ENCODE peak calls at places on chromosomes 16 and 17, in six cellular contexts. W is AG09319, Q is heart right ventricle, B is neural progenitor cell, F is esophagus squamous epithelium, T is fibroblast of lung. K is an unnamed sample.

GRCh38 chr16:12126091-12126806 is 149.7 kb downstream of the SNX29 start:
- DNase-seq in W (no peak), Q (no peak), B (no peak), F (no peak), T (no peak), K (no peak)

GRCh38 chr17:76497979-76498885 is 3.0 kb downstream of the RHBDF2 start:
- DNase-seq in W (no peak), Q (peak), B (peak), F (no peak), T (peak), K (no peak)

GRCh38 chr16:46949216-46949892 is 24.1 kb downstream of the DNAJA2 start:
- DNase-seq in W (no peak), Q (no peak), B (no peak), F (no peak), T (no peak), K (no peak)

GRCh38 chr16:52251495-52251894 is 295.4 kb downstream of the TOX3 start:
- DNase-seq in W (no peak), Q (no peak), B (peak), F (no peak), T (no peak), K (no peak)

GRCh38 chr17:78759969-78760352 is 22.1 kb downstream of the CYTH1 start:
- DNase-seq in W (no peak), Q (no peak), B (no peak), F (no peak), T (no peak), K (no peak)

GRCh38 chr16:58269526-58269925 is 25.3 kb downstream of the PRSS54 start:
- DNase-seq in W (no peak), Q (no peak), B (no peak), F (no peak), T (peak), K (no peak)

GRCh38 chr16:249431-249830 is 14.8 kb downstream of the FAM234A start:
- DNase-seq in W (no peak), Q (no peak), B (no peak), F (no peak), T (no peak), K (no peak)

GRCh38 chr16:24837969-24838368 is 7.8 kb upstream of the SLC5A11 start:
- DNase-seq in W (no peak), Q (no peak), B (no peak), F (no peak), T (no peak), K (no peak)

GRCh38 chr16:28590384-28591340 is 6.2 kb downstream of the SULT1A2 start:
- DNase-seq in W (no peak), Q (no peak), B (no peak), F (no peak), T (no peak), K (no peak)

GRCh38 chr17:655618-656017 is 59.0 kb downstream of the VPS53 start:
- DNase-seq in W (no peak), Q (no peak), B (no peak), F (no peak), T (no peak), K (no peak)

GRCh38 chr17:49035470-49036269 is 38.5 kb downstream of the IGF2BP1 start:
- DNase-seq in W (no peak), Q (peak), B (peak), F (no peak), T (peak), K (peak)

GRCh38 chr16:47387026-47387734 is 73.7 kb downstream of the ITFG1 start:
- DNase-seq in W (no peak), Q (no peak), B (no peak), F (no peak), T (no peak), K (no peak)

GRCh38 chr16:79360267-79360666 is 240.3 kb downstream of the MAF start:
- DNase-seq in W (no peak), Q (no peak), B (no peak), F (no peak), T (no peak), K (no peak)

GRCh38 chr17:27385626-27386025 is 70.6 kb upstream of the KSR1 start:
- DNase-seq in W (no peak), Q (no peak), B (no peak), F (no peak), T (no peak), K (no peak)

GRCh38 chr17:12985431-12986285 is 32.2 kb downstream of the ELAC2 start:
- DNase-seq in W (no peak), Q (peak), B (no peak), F (no peak), T (peak), K (no peak)

GRCh38 chr16:4847774-4848587 is 700 bp downstream of the UBN1 start:
- DNase-seq in W (peak), Q (peak), B (peak), F (no peak), T (peak), K (peak)

GRCh38 chr16:68445458-68445857 is 2.9 kb downstream of the SMPD3 start:
- DNase-seq in W (no peak), Q (no peak), B (peak), F (no peak), T (peak), K (peak)

GRCh38 chr16:66020061-66020460 is 346.4 kb upstream of the CDH5 start:
- DNase-seq in W (no peak), Q (no peak), B (no peak), F (no peak), T (no peak), K (no peak)

GRCh38 chr16:2859686-2860265 is 1.8 kb upstream of the PRSS22 start:
- DNase-seq in W (no peak), Q (no peak), B (no peak), F (no peak), T (no peak), K (no peak)

GRCh38 chr17:59838196-59838911 is 54.4 kb downstream of the TUBD1 start:
- DNase-seq in W (peak), Q (no peak), B (no peak), F (no peak), T (peak), K (no peak)

GRCh38 chr17:46262271-46262670 is 32.7 kb upstream of the LRRC37A start:
- DNase-seq in W (no peak), Q (no peak), B (no peak), F (no peak), T (no peak), K (no peak)

GRCh38 chr17:37461668-37462067 is 28.0 kb upstream of the DUSP14 start:
- DNase-seq in W (no peak), Q (no peak), B (no peak), F (no peak), T (no peak), K (no peak)

GRCh38 chr16:49664221-49665215 is 191.4 kb downstream of the ZNF423 start:
- DNase-seq in W (no peak), Q (peak), B (no peak), F (no peak), T (no peak), K (no peak)

GRCh38 chr16:69839240-69839688 is 77.1 kb downstream of the WWP2 start:
- DNase-seq in W (no peak), Q (no peak), B (no peak), F (no peak), T (no peak), K (no peak)

GRCh38 chr17:44767493-44767892 is 8.7 kb downstream of the ADAM11 start:
- DNase-seq in W (no peak), Q (no peak), B (peak), F (no peak), T (no peak), K (peak)

GRCh38 chr16:17901309-17901708 is 430.5 kb upstream of the XYLT1 start:
- DNase-seq in W (no peak), Q (no peak), B (no peak), F (no peak), T (no peak), K (no peak)

GRCh38 chr16:14419817-14420216 is 210.2 kb downstream of the PARN start:
- DNase-seq in W (no peak), Q (no peak), B (no peak), F (no peak), T (no peak), K (no peak)

GRCh38 chr16:1380195-1380594 is 28.5 kb downstream of the GNPTG start:
- DNase-seq in W (no peak), Q (no peak), B (peak), F (no peak), T (no peak), K (no peak)

GRCh38 chr16:3879258-3879886 is 1.1 kb downstream of the CREBBP start:
- DNase-seq in W (no peak), Q (peak), B (peak), F (no peak), T (no peak), K (no peak)

GRCh38 chr17:28497931-28498330 is 8.2 kb upstream of the FOXN1 start:
- DNase-seq in W (no peak), Q (no peak), B (no peak), F (no peak), T (no peak), K (no peak)

GRCh38 chr16:11232302-11232851 is 23.6 kb downstream of the SOCS1 start:
- DNase-seq in W (no peak), Q (no peak), B (no peak), F (no peak), T (no peak), K (no peak)

GRCh38 chr17:32985357-32985756 is 6.3 kb upstream of the SPACA3 start:
- DNase-seq in W (no peak), Q (no peak), B (no peak), F (no peak), T (no peak), K (no peak)

GRCh38 chr16:80460004-80460403 is 80.8 kb upstream of the DYNLRB2 start:
- DNase-seq in W (no peak), Q (no peak), B (no peak), F (no peak), T (no peak), K (no peak)

GRCh38 chr17:74271281-74271680 is 2.8 kb upstream of the DNAI2 start:
- DNase-seq in W (no peak), Q (no peak), B (no peak), F (no peak), T (no peak), K (no peak)

GRCh38 chr17:80789356-80789902 is 202.2 kb upstream of the CHMP6 start:
- DNase-seq in W (peak), Q (peak), B (no peak), F (no peak), T (peak), K (peak)

GRCh38 chr17:47869114-47869513 is 18.2 kb upstream of the SP6 start:
- DNase-seq in W (no peak), Q (no peak), B (no peak), F (no peak), T (no peak), K (no peak)

GRCh38 chr16:75496546-75496945 is 1.3 kb upstream of the CHST6 start:
- DNase-seq in W (no peak), Q (no peak), B (no peak), F (no peak), T (no peak), K (no peak)

GRCh38 chr16:75488322-75488721 is 6.9 kb downstream of the CHST6 start:
- DNase-seq in W (no peak), Q (no peak), B (no peak), F (no peak), T (no peak), K (no peak)

GRCh38 chr16:75494696-75495601 is at the start of gene CHST6:
- DNase-seq in W (no peak), Q (peak), B (peak), F (no peak), T (no peak), K (peak)

GRCh38 chr16:75494184-75494583 is 1.1 kb downstream of the CHST6 start:
- DNase-seq in W (no peak), Q (no peak), B (no peak), F (no peak), T (no peak), K (no peak)

GRCh38 chr16:75491876-75492275 is 3.4 kb downstream of the CHST6 start:
- DNase-seq in W (no peak), Q (no peak), B (peak), F (no peak), T (no peak), K (no peak)
- TF ChIP-seq CTCF in W (peak), Q (no peak), B (peak), F (no peak), T (no peak), K (no peak)

DNA sequence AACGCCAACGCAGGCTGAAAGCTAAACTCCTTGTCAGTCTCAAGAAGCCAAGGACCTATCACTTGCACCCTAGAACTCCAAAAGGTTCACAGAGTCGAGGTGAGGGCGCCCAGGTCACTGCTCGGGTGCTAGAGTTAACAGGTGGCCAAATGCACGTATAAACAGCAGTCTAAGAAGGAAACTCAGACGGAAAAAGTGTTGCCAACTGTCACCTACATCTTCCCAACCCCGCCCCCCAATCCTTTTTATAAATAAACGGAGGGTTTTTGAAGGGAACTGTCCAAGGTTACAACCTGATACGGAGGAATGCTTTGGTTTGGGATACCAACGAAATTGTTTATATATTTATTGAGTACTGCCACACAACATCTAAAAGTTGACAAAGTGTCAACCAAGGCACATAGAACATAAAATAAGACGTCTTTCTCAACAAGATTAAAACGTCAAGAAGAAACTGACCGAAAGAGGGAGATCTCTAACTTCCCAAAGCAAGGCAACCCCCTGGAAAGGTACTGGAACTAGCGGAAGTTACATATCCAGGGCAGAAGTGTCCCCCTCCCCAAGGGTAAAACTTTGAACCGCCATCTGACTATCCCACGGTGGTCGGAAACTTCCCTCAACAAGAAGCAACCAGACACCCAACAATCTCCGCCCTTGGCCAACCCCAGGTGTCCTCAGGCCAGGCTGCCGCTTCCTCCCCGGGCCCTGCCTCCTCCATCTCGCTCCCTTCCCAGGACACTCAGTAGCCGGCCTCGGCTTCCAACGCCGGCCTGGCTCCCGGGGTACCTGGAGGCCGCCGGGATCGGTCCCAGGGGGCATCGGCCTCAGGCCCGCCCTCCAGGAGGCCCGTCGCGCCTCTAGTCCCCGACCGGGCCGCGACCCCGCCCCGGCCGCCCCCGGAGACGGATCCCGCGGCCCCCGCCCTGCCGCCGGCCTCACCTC is 982 bp downstream of the SPAG9 start:
- DNase-seq in W (no peak), Q (peak), B (peak), F (no peak), T (peak), K (peak)
- TF ChIP-seq CTCF in W (peak), Q (no peak), B (peak), F (peak), T (peak), K (no peak)

DNA sequence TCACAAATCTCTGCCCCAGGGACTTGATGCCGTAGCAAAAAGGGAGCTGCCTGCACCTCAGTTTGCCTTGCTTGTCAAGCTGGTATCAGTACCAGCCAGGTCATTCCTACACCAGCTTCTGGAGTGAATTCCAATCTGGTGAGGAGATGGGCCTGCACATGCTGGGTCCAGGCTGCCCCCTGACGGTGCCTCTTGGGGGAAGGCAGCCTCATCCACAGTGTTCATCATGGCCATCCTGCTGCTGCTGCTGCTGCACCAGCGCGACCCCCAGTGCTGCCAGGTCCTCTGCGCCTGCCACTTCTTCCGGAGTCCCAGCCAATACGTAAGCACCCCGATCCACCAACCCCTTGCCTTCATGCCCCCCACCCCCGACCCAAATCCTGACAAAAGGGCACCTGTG is 8.3 kb downstream of the MRPL27 start:
- DNase-seq in W (no peak), Q (no peak), B (peak), F (no peak), T (no peak), K (no peak)
- TF ChIP-seq CTCF in W (no peak), Q (no peak), B (peak), F (no peak), T (no peak), K (no peak)

GRCh38 chr16:62225675-62226074 is 189.4 kb upstream of the CDH8 start:
- DNase-seq in W (no peak), Q (peak), B (peak), F (no peak), T (no peak), K (peak)
- TF ChIP-seq CTCF in W (no peak), Q (no peak), B (peak), F (peak), T (no peak), K (peak)

GRCh38 chr17:42679001-42679491 is 2.3 kb upstream of the PLEKHH3 start:
- DNase-seq in W (no peak), Q (peak), B (peak), F (no peak), T (peak), K (peak)
- TF ChIP-seq CTCF in W (no peak), Q (no peak), B (no peak), F (no peak), T (no peak), K (no peak)

DNA sequence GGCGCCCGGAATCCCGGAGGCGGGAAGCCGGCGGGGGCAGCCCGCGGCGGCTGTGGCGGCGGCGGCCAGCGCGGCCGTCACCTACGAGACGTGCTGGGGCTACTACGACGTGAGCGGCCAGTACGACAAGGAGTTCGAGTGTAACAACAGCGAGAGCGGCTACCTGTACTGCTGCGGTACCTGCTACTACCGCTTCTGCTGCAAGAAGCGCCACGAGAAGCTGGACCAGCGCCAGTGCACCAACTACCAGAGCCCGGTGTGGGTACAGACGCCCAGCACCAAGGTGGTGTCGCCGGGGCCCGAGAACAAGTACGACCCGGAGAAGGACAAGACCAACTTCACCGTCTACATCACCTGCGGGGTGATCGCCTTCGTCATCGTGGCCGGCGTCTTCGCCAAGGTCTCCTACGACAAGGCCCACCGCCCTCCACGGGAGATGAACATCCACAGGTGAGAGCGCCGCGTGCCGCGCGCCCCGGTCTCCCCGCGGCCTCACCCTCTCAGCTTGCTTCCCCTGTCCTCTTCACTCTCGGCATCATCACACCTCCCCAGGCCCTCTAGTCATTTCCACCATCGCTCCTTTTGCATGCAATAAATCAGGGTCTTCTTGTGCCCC is 706 bp downstream of the SHISA6 start:
- DNase-seq in W (no peak), Q (no peak), B (no peak), F (no peak), T (no peak), K (no peak)
- TF ChIP-seq CTCF in W (no peak), Q (no peak), B (no peak), F (no peak), T (no peak), K (no peak)

K was measured in GM20000.